ENCODE peak calls at places on chromosomes 1 and 21, in ten cellular contexts. Y is CD8-positive, alpha-beta T cell; I is heart left ventricle; C is fibroblast of mammary gland; S is Calu3; O is upper lobe of right lung; E is GM20000; U is left lung; G is endodermal cell; W is neural progenitor cell. Z is an unnamed sample.

GRCh38 chr1:19209439-19209989 is 552 bp downstream of the UBR4 start:
- DNase-seq in I (peak), G (no peak), U (peak), E (peak), S (no peak), C (peak), O (no peak), W (peak), Y (peak), Z (no peak)

GRCh38 chr1:92485374-92486250 is 1.1 kb downstream of the GFI1 start:
- DNase-seq in Y (peak), W (peak), C (no peak), U (peak), G (peak), E (peak), S (peak), O (peak), I (peak), Z (peak)

GRCh38 chr21:40254540-40255455 is 387.6 kb downstream of the PCP4 start:
- DNase-seq in E (no peak), I (no peak), O (no peak), Y (no peak), W (no peak), U (no peak), S (no peak), C (no peak), G (no peak), Z (no peak)

GRCh38 chr1:2144501-2145090 is 50.0 kb downstream of the FAAP20 start:
- DNase-seq in U (no peak), I (no peak), S (no peak), W (no peak), C (no peak), O (no peak), Y (no peak), G (no peak), E (no peak), Z (no peak)

GRCh38 chr1:151838491-151839412 is 868 bp downstream of the C2CD4D start:
- DNase-seq in S (no peak), C (no peak), U (no peak), O (peak), W (peak), Y (no peak), E (peak), G (peak), I (no peak), Z (peak)

GRCh38 chr1:109639841-109640184 is 16.1 kb upstream of the GSTM4 start:
- DNase-seq in O (peak), Y (no peak), C (no peak), S (no peak), I (no peak), U (no peak), W (no peak), G (no peak), E (no peak), Z (no peak)

GRCh38 chr1:201320168-201320842 is 37.0 kb downstream of the PKP1 start:
- DNase-seq in E (no peak), O (peak), I (no peak), U (peak), S (no peak), Y (no peak), C (no peak), G (no peak), W (no peak), Z (no peak)

GRCh38 chr1:46219551-46220520 is 16.7 kb downstream of the LURAP1 start:
- DNase-seq in I (no peak), O (no peak), Y (no peak), G (no peak), S (no peak), U (no peak), E (no peak), C (peak), W (no peak), Z (no peak)

GRCh38 chr21:31420354-31420753 is 76.3 kb upstream of the TIAM1 start:
- DNase-seq in Y (no peak), S (no peak), E (no peak), U (no peak), O (no peak), W (no peak), I (no peak), C (no peak), G (no peak), Z (no peak)

GRCh38 chr1:235051521-235051920 is 77.1 kb downstream of the TOMM20 start:
- DNase-seq in U (no peak), O (peak), Y (no peak), C (no peak), I (no peak), W (no peak), E (no peak), S (no peak), G (no peak), Z (no peak)

GRCh38 chr1:219555031-219555667 is 57.8 kb downstream of the ZC3H11B start:
- DNase-seq in I (no peak), G (peak), W (peak), C (peak), U (no peak), E (no peak), O (no peak), S (no peak), Y (no peak), Z (no peak)

GRCh38 chr1:64550505-64550904 is 80.6 kb downstream of the CACHD1 start:
- DNase-seq in G (no peak), O (no peak), W (no peak), S (no peak), Y (no peak), I (no peak), U (no peak), C (no peak), E (no peak), Z (no peak)

GRCh38 chr1:160205974-160206369 is 788 bp downstream of the PEA15 start:
- DNase-seq in W (peak), S (peak), E (peak), U (peak), Y (peak), C (peak), G (no peak), I (peak), O (no peak), Z (no peak)

GRCh38 chr1:55580845-55581332 is 365.7 kb upstream of the USP24 start:
- DNase-seq in W (no peak), E (no peak), Y (no peak), I (no peak), C (peak), G (peak), O (no peak), S (no peak), U (no peak), Z (no peak)

GRCh38 chr1:58746757-58747156 is 37.1 kb downstream of the JUN start:
- DNase-seq in Y (no peak), S (no peak), G (no peak), E (no peak), O (no peak), I (no peak), U (no peak), W (no peak), C (peak), Z (no peak)

GRCh38 chr1:36807262-36807661 is 227.1 kb downstream of the GRIK3 start:
- DNase-seq in E (no peak), O (no peak), S (no peak), I (no peak), W (no peak), Y (no peak), U (no peak), C (no peak), G (no peak), Z (no peak)

GRCh38 chr1:64041366-64042131 is 161.9 kb upstream of the UBE2U start:
- DNase-seq in Y (no peak), E (no peak), U (no peak), I (no peak), O (no peak), S (no peak), W (no peak), G (no peak), C (no peak), Z (no peak)

GRCh38 chr1:19003371-19004290 is 47.2 kb upstream of the IFFO2 start:
- DNase-seq in Y (no peak), O (no peak), U (no peak), W (no peak), I (no peak), S (no peak), G (no peak), E (no peak), C (peak), Z (no peak)

GRCh38 chr1:92118826-92119225 is 38.7 kb downstream of the BTBD8 start:
- DNase-seq in G (no peak), O (no peak), W (no peak), Y (no peak), I (no peak), C (peak), E (no peak), S (no peak), U (no peak), Z (no peak)

GRCh38 chr1:18560692-18561091 is 70.0 kb upstream of the PAX7 start:
- DNase-seq in O (no peak), G (peak), I (no peak), S (no peak), W (no peak), Y (no peak), C (no peak), U (no peak), E (no peak), Z (no peak)

GRCh38 chr1:217674330-217674729 is 43.2 kb downstream of the SPATA17 start:
- DNase-seq in W (peak), C (no peak), U (no peak), E (no peak), G (peak), O (no peak), Y (no peak), S (no peak), I (no peak), Z (no peak)

GRCh38 chr21:35222021-35222420 is 172.9 kb upstream of the RUNX1 start:
- DNase-seq in S (no peak), E (no peak), O (no peak), Y (no peak), U (no peak), C (no peak), G (no peak), I (no peak), W (no peak), Z (no peak)

GRCh38 chr1:184051138-184051484 is 419 bp upstream of the TSEN15 start:
- DNase-seq in Y (no peak), I (no peak), S (no peak), W (no peak), U (no peak), C (no peak), E (no peak), G (no peak), O (no peak), Z (no peak)

GRCh38 chr1:211638723-211639122 is 36.7 kb downstream of the NEK2 start:
- DNase-seq in S (no peak), I (no peak), C (peak), W (no peak), U (no peak), G (peak), E (no peak), Y (no peak), O (no peak), Z (no peak)

GRCh38 chr1:223022641-223023473 is 120.2 kb downstream of the TLR5 start:
- DNase-seq in Y (no peak), W (peak), O (no peak), S (no peak), G (peak), E (no peak), C (no peak), I (peak), U (no peak), Z (no peak)

GRCh38 chr21:14215971-14216621 is at the start of gene RBM11:
- DNase-seq in C (peak), I (peak), G (peak), S (peak), Y (peak), O (peak), U (peak), E (peak), W (peak), Z (peak)

GRCh38 chr1:3453891-3454810 is at the start of gene ARHGEF16:
- DNase-seq in Y (peak), S (peak), E (peak), I (peak), G (peak), W (peak), C (peak), O (peak), U (peak), Z (no peak)

GRCh38 chr21:38758815-38759214 is 46.9 kb upstream of the ETS2 start:
- DNase-seq in W (no peak), E (no peak), U (no peak), S (no peak), G (no peak), C (no peak), I (no peak), Y (no peak), O (no peak), Z (no peak)

GRCh38 chr1:182340233-182341058 is 51.1 kb downstream of the GLUL start:
- DNase-seq in E (no peak), Y (no peak), U (no peak), I (no peak), W (no peak), O (no peak), G (no peak), S (no peak), C (peak), Z (no peak)

GRCh38 chr1:89670168-89670567 is 37.2 kb downstream of the LRRC8C start:
- DNase-seq in O (no peak), W (no peak), C (peak), G (no peak), E (peak), S (no peak), I (no peak), U (no peak), Y (no peak), Z (no peak)

GRCh38 chr21:41668051-41668541 is 98.8 kb downstream of the RIPK4 start:
- DNase-seq in U (peak), G (no peak), S (no peak), C (no peak), O (peak), Y (no peak), E (no peak), W (no peak), I (no peak), Z (no peak)

GRCh38 chr1:171142451-171143121 is 42.5 kb upstream of the FMO2 start:
- DNase-seq in S (no peak), W (peak), I (peak), E (no peak), C (peak), G (no peak), U (no peak), O (no peak), Y (no peak), Z (no peak)

GRCh38 chr1:175035860-175036259 is 12.6 kb upstream of the MRPS14 start:
- DNase-seq in O (no peak), I (no peak), U (no peak), G (no peak), C (peak), S (no peak), E (no peak), Y (no peak), W (no peak), Z (no peak)

GRCh38 chr1:185668013-185668412 is 66.2 kb upstream of the HMCN1 start:
- DNase-seq in O (no peak), U (no peak), S (no peak), W (no peak), I (no peak), G (no peak), C (no peak), E (no peak), Y (no peak), Z (no peak)

GRCh38 chr1:183069562-183070216 is 46.5 kb downstream of the LAMC1 start:
- DNase-seq in W (no peak), S (peak), O (no peak), I (no peak), E (no peak), U (peak), G (no peak), C (peak), Y (no peak), Z (no peak)

GRCh38 chr1:223364685-223365382 is 858 bp upstream of the SUSD4 start:
- DNase-seq in I (no peak), U (no peak), Y (peak), W (peak), S (peak), O (no peak), C (no peak), E (no peak), G (peak), Z (no peak)

GRCh38 chr1:118949317-118949716 is 38.8 kb downstream of the TBX15 start:
- DNase-seq in E (no peak), O (no peak), I (no peak), W (no peak), S (no peak), C (peak), U (no peak), G (no peak), Y (no peak), Z (no peak)

GRCh38 chr1:8395433-8395866 is 77.5 kb downstream of the SLC45A1 start:
- DNase-seq in I (no peak), E (peak), U (no peak), S (no peak), Y (no peak), G (no peak), O (no peak), W (no peak), C (no peak), Z (no peak)

GRCh38 chr1:236172041-236172579 is 29.8 kb downstream of the GPR137B start:
- DNase-seq in E (no peak), U (no peak), I (no peak), W (no peak), Y (no peak), G (no peak), S (no peak), C (peak), O (no peak), Z (no peak)
- TF ChIP-seq CTCF in E (no peak), U (no peak), I (no peak), W (no peak), Y (no peak), G (no peak), S (no peak), C (no peak), O (no peak), Z (no peak)

GRCh38 chr1:93620841-93621210 is 60.8 kb downstream of the BCAR3 start:
- DNase-seq in S (peak), E (no peak), I (no peak), U (no peak), C (no peak), Y (no peak), O (no peak), W (no peak), G (peak), Z (no peak)

GRCh38 chr1:93623436-93623835 is 58.2 kb downstream of the BCAR3 start:
- DNase-seq in Y (no peak), S (no peak), G (no peak), C (no peak), W (no peak), U (no peak), I (no peak), O (no peak), E (no peak), Z (no peak)

GRCh38 chr1:93621246-93621645 is 60.4 kb downstream of the BCAR3 start:
- DNase-seq in I (no peak), S (no peak), W (no peak), E (no peak), O (no peak), Y (no peak), U (no peak), G (no peak), C (no peak), Z (no peak)

GRCh38 chr1:93625582-93626327 is 55.9 kb downstream of the BCAR3 start:
- DNase-seq in G (no peak), E (no peak), C (peak), I (peak), O (no peak), W (no peak), U (no peak), S (no peak), Y (no peak), Z (no peak)

GRCh38 chr1:93623875-93624274 is 57.8 kb downstream of the BCAR3 start:
- DNase-seq in E (no peak), S (no peak), C (peak), O (no peak), W (no peak), U (no peak), Y (no peak), G (no peak), I (no peak), Z (no peak)
- TF ChIP-seq CTCF in E (no peak), S (no peak), C (no peak), O (no peak), W (no peak), U (no peak), Y (no peak), G (no peak), I (no peak), Z (no peak)

DNA sequence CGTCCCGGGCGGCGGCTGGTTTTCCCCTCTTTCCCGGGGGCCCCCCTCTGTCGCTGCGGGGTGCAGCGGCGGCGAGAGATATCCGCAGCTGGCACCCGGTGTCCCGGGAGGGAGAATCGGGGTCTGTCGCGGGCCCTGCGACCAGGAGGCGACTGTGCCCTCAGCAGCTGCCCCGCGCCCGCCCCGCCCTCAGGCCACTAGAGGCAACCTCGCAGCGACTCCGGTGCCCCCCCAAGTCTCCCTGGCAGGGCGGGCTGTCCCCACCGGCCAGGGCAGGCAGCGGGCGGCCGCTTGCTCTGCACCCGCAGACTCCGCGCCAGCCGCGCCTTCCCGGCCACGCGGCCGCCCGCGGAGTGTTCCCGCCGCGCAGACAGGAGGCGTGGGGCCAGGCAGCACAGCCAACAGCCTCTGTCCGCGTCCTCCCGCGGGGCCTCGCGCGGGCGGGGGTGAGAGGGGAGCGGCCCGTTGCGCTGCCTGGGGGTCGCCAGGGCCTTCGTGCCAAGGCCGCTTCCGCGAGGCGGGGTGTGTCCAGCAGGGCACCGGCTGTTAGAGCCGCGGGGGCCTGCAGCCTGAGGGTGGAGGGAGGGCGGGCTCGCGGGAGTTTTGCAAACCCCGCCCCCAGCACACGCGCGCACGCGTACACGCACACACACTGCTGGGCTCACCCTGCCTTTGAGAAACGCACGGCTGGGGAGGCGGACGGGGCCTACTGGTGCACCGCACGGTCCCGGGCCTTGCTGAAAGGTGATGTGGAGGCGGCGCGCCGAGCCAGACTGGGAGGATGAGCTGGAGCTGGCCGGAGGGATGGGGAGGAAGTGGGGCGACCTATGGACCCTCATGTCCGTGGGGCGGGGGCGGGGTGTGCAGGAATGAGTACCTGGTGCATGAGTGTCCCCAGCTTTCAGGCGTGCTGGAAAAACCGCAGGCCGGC is 41.4 kb downstream of the KIAA1614 start:
- DNase-seq in Y (peak), I (peak), W (no peak), U (peak), O (peak), S (peak), G (no peak), E (peak), C (peak), Z (peak)
- TF ChIP-seq CTCF in Y (no peak), I (no peak), W (no peak), U (no peak), O (no peak), S (no peak), G (no peak), E (no peak), C (no peak), Z (no peak)

GRCh38 chr21:23963454-23963853 is 1643.8 kb downstream of the MRPL39 start:
- DNase-seq in E (no peak), I (no peak), C (no peak), U (no peak), O (no peak), S (no peak), G (no peak), Y (no peak), W (no peak), Z (no peak)

GRCh38 chr21:23968008-23968407 is 1639.3 kb downstream of the MRPL39 start:
- DNase-seq in I (no peak), O (no peak), Y (no peak), G (no peak), S (no peak), C (no peak), W (no peak), E (no peak), U (no peak), Z (no peak)

DNA sequence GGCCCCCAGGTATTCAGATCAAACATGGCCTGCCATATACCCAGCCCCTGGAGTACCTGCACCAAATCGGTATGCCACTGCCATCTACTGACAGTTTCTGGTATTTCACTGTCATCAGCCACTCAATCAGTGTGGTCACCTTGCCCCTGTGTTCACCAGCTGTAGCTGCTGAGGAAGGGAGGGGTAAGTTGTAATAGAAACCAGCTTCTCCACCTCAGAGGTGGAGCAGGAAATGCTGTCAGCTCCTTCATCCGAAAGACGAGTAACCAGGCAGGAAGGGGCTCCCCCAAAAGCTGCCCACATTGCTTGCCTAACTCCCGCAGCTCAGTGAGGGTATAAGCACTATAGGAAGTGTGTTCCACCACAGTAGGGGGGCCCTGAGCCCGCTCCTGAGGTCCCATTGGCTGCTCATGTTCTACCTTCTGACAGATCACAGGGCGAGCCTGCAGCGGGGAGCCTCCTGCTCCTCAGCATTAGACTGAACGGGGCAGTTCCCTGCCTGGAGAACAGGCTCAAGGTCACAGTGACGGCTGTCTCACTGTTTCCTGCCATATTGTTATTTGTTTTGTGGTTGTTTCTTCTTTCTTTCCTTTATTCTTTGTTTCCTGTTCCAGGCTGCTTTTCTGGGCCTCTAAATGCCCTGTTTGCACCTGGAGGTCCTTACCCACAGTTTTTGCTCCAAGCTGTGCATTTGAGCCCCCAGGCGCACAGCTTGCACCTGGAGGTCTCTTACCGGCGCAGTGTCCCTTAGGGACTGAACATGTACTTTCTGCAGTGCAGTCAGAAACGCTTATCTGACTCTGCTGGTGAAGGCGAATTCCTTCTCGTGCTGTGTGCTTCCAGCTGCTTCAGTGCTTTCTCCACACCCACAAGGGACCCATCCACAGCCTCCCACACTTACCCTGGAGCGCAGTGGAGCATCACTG is 1638.3 kb downstream of the MRPL39 start:
- DNase-seq in U (no peak), W (peak), O (no peak), E (peak), S (peak), G (peak), Y (peak), C (peak), I (no peak), Z (peak)
- TF ChIP-seq CTCF in U (peak), W (peak), O (peak), E (peak), S (peak), G (peak), Y (peak), C (peak), I (peak), Z (no peak)

Z was measured in activated B cell treated with CpG ODN at 0.5 μM for 24 hours.